ENCODE peak calls at places on chromosomes 4 and X, in nine cellular contexts. E is GM04503; K is NCI-H187 treated with DMSO at 0.1 percent for 48 hours; P is activated naive CD4-positive, alpha-beta T cell treated with Interleukin-2 at 50 U/mL for 16 hours; G is substantia nigra; W is pancreas; J is DMS53; I is uterus; N is activated CD4-positive, alpha-beta T cell treated with anti-CD3 and anti-CD28 coated beads, Interleukin-2, amount 10 ng/mL, durations not matched to agents 7 days and 5 days. A is an unnamed sample.

GRCh38 chrX:93932471-93933220 is 258.6 kb downstream of the FAM133A start:
- DNase-seq in N (no peak), K (no peak), J (peak; percentile 84), E (no peak), P (no peak), I (no peak), W (no peak), G (no peak), A (no peak)

GRCh38 chr4:1171306-1172227 is 816 bp downstream of the SPON2 start:
- DNase-seq in W (peak; percentile 34), G (no peak), I (no peak), P (peak; percentile 63), N (peak; percentile 54), K (no peak), J (peak; percentile 46), E (no peak), A (no peak)

GRCh38 chr4:100649478-100649877 is 131.7 kb upstream of the EMCN start:
- DNase-seq in E (no peak), P (no peak), G (no peak), N (no peak), I (no peak), J (no peak), K (no peak), W (no peak), A (no peak)

GRCh38 chrX:42466706-42467105 is 311.3 kb downstream of the PPP1R2C start:
- DNase-seq in J (peak; percentile 2), E (no peak), I (no peak), N (no peak), G (no peak), K (no peak), W (no peak), P (no peak), A (no peak)

GRCh38 chr4:32929738-32930688 is 2209.8 kb downstream of the PCDH7 start:
- DNase-seq in G (no peak), N (no peak), I (no peak), K (no peak), J (no peak), E (no peak), W (no peak), P (no peak), A (no peak)

GRCh38 chrX:118872102-118872566 is 48.5 kb downstream of the ZCCHC12 start:
- DNase-seq in K (no peak), N (no peak), W (peak; percentile 30), G (no peak), I (no peak), E (peak; percentile 8), P (no peak), J (peak; percentile 17), A (no peak)

GRCh38 chr4:69858683-69859082 is 1.3 kb downstream of the SULT1E1 start:
- DNase-seq in N (no peak), I (no peak), J (peak; percentile 19), K (no peak), P (no peak), E (no peak), W (no peak), G (no peak), A (no peak)

GRCh38 chr4:185283723-185284122 is 74.3 kb downstream of the SNX25 start:
- DNase-seq in N (no peak), G (no peak), P (no peak), W (no peak), E (no peak), K (no peak), J (no peak), I (no peak), A (no peak)